ENCODE peak calls at places on chromosomes 12 and 14, in seven cellular contexts. K, B, S, V, L, E and F are unnamed samples.

GRCh38 chr12:53320352-53321195 is 836 bp downstream of the AAAS start:
- DNase-seq in S (no peak), L (no peak), K (no peak), E (no peak), B (no peak), V (no peak), F (no peak)

GRCh38 chr12:125889742-125890141 is 824.5 kb downstream of the AACS start:
- DNase-seq in V (no peak), E (no peak), S (no peak), L (no peak), B (no peak), K (no peak), F (no peak)

GRCh38 chr12:117031843-117032592 is 67.2 kb downstream of the TESC start:
- DNase-seq in V (no peak), E (no peak), L (no peak), B (no peak), K (no peak), S (no peak), F (no peak)

GRCh38 chr12:64566122-64566521 is 44.2 kb upstream of the RASSF3 start:
- DNase-seq in S (no peak), B (no peak), L (peak; percentile 47), V (no peak), E (no peak), K (no peak), F (no peak)

GRCh38 chr14:101504096-101504948 is 57.0 kb upstream of the DIO3 start:
- DNase-seq in V (no peak), S (no peak), K (no peak), L (no peak), B (no peak), E (no peak), F (no peak)

GRCh38 chr12:39619316-39619659 is 315 bp downstream of the ABCD2 start:
- DNase-seq in E (no peak), B (no peak), L (no peak), S (no peak), V (no peak), K (no peak), F (peak; percentile 50)

GRCh38 chr12:92363295-92364146 is 217.9 kb upstream of the BTG1 start:
- DNase-seq in B (peak; percentile 34), S (no peak), K (peak; percentile 53), V (peak; percentile 15), E (no peak), L (peak; percentile 4), F (peak; percentile 54)

GRCh38 chr12:50618864-50619609 is 114.3 kb downstream of the DIP2B start:
- DNase-seq in S (peak; percentile 88), B (no peak), L (peak; percentile 57), E (no peak), K (no peak), V (peak; percentile 67), F (no peak)

GRCh38 chr12:120012067-120012621 is 23.1 kb downstream of the BICDL1 start:
- DNase-seq in L (peak; percentile 1), V (peak; percentile 38), S (peak; percentile 51), B (peak; percentile 60), K (no peak), E (no peak), F (peak; percentile 37)

GRCh38 chr14:22159968-22160367 is 429.1 kb downstream of the DAD1 start:
- DNase-seq in K (no peak), V (peak; percentile 40), L (no peak), B (no peak), E (no peak), S (no peak), F (no peak)

GRCh38 chr12:89873745-89874144 is 165.1 kb upstream of the ATP2B1 start:
- DNase-seq in B (no peak), K (no peak), S (no peak), L (peak; percentile 52), V (no peak), E (no peak), F (no peak)

GRCh38 chr14:59228416-59228815 is 39.9 kb downstream of the DAAM1 start:
- DNase-seq in B (no peak), E (no peak), L (peak; percentile 58), V (no peak), S (no peak), K (no peak), F (no peak)

GRCh38 chr14:84421611-84422010 is 1108.3 kb upstream of the FLRT2 start:
- DNase-seq in L (no peak), E (no peak), V (no peak), B (no peak), K (no peak), S (peak; percentile 14), F (no peak)

GRCh38 chr12:124745891-124746570 is 117.6 kb downstream of the SCARB1 start:
- DNase-seq in E (peak; percentile 94), S (no peak), B (no peak), V (peak; percentile 90), K (peak; percentile 95), L (peak; percentile 81), F (peak; percentile 94)

GRCh38 chr14:92458959-92459478 is 54.6 kb upstream of the RIN3 start:
- DNase-seq in S (no peak), B (no peak), V (no peak), K (no peak), E (no peak), L (no peak), F (no peak)

GRCh38 chr12:12745576-12746211 is 28.5 kb downstream of the CDKN1B start:
- DNase-seq in V (no peak), L (no peak), E (no peak), K (no peak), S (no peak), B (no peak), F (no peak)

GRCh38 chr12:52915637-52916036 is 10.8 kb upstream of the KRT8 start:
- DNase-seq in E (no peak), L (no peak), B (no peak), V (no peak), S (no peak), K (no peak), F (no peak)

GRCh38 chr12:2231956-2232355 is 179.2 kb downstream of the CACNA1C start:
- DNase-seq in V (no peak), K (no peak), L (no peak), B (no peak), E (no peak), S (no peak), F (no peak)

GRCh38 chr12:1099158-1099557 is 108.1 kb downstream of the ERC1 start:
- DNase-seq in V (peak; percentile 57), K (no peak), E (no peak), B (no peak), S (no peak), L (no peak), F (no peak)

GRCh38 chr14:67566908-67567307 is 33.2 kb downstream of the PIGH start:
- DNase-seq in B (no peak), S (no peak), K (no peak), V (peak; percentile 59), E (no peak), L (no peak), F (no peak)

DNA sequence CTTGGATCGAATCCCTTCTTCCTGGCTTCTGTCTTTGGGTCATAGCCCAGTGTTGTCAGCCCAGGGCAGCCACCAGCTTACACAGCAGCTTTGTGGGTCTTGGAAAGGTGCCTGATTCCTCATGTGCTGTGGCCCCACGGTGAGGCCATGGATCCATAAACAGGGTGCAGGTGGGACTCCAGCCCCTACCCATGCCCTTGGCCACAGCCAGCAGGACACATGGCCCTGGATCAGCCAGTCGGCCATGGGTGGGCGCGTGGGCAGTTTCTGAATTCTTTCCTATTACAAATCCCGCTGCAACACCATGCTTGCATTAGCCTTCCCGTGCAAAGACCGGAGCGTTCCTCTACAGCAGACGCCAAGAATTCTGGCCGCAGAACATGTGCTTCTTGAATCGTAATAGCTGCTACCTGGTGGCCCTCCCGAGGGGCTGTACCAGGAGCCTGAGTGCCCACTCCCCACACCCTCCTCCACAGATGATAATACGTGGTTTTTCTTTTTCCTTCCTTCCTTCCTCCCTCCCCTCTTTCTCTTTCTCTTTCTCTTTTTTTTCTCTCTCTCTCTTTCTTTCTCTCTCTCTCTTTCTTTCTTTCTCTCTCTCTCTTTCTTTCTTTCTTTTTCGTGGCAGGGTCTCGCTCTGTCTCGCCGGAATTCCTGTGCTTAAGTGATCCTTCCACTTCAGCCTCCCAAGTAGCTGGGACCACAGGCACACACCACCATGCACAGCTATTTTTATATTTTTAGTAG is 2.9 kb upstream of the MMP17 start:
- DNase-seq in E (no peak), L (no peak), B (no peak), S (no peak), K (no peak), V (no peak), F (no peak)
- H3K27me3 ChIP-seq in E (peaks cover 6% of the 10 kb centered on the region), L (no peaks in the 10 kb centered on the region), B (peaks cover 38% of the 10 kb centered on the region), S (peaks cover 14% of the 10 kb centered on the region), K (no peaks in the 10 kb centered on the region), V (peaks cover 37% of the 10 kb centered on the region), F (peaks cover 24% of the 10 kb centered on the region)

GRCh38 chr12:30877110-30877875 is 49.3 kb upstream of the TSPAN11 start:
- DNase-seq in L (no peak), V (no peak), E (no peak), B (no peak), S (no peak), K (no peak), F (no peak)
- H3K27me3 ChIP-seq in L (peaks cover 18% of the 10 kb centered on the region), V (no peaks in the 10 kb centered on the region), E (no peaks in the 10 kb centered on the region), B (peaks cover 5% of the 10 kb centered on the region), S (peaks cover 22% of the 10 kb centered on the region), K (no peaks in the 10 kb centered on the region), F (peaks cover 5% of the 10 kb centered on the region)

DNA sequence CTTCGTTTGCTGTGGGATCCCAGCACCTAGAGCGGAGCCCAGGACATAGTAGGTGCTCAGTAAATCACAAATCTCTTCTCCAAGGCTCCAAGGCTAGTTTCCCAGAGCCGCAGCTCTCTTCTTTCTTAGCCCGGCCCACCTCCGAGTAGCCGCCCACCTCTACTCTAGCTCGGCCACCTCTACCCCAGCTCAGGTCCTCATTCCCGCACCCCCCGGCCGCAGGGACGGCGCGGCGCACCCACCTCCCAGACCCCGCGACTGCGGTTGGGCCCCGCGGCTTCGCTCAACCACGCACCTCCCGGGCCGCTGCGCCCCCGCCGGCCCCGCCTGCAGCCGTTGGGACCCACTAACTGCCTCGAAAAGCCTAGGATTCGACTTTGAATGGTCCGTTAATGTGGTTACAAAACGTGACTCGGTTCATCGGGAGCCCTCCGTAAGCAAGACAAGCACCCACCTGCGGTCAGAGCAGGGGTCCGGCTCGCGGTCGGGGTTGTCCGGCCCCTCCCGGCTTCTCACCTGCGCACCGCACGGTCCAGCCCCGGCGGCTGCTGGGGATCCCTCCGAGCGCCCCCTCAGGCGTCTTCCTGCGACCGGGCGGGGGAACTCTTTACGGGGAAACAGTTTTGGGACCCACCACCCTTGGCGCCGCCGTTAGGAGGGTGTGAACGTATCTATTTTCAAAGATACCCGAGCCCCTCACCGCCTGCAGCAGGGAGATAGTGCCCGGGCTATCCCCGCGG is at the start of gene SLC2A14:
- DNase-seq in L (no peak), B (no peak), E (no peak), K (no peak), S (no peak), V (no peak), F (no peak)
- H3K27me3 ChIP-seq in L (peaks cover 31% of the 10 kb centered on the region), B (peaks cover 23% of the 10 kb centered on the region), E (peaks cover 5% of the 10 kb centered on the region), K (no peaks in the 10 kb centered on the region), S (peaks cover 42% of the 10 kb centered on the region), V (no peaks in the 10 kb centered on the region), F (no peaks in the 10 kb centered on the region)

DNA sequence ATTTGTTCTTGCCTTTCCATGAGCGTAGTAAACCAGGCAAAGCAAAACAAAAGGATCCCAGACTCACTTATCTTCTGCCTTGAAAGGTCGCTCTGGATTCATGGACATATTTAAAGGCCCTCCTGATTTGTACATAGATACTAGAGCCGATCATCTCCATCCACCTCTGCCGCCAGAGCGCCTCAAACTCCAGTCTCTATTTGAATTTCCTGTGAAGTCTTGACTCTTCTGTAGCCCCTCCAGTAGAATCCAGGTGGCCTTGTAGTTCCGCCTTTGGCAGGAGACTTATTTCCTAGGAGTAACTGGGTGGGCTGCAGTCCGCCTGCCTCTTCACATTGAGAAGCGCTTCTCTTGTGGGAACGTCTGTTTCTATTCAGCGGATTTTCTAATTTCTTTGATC is 8.8 kb upstream of the SIX1 start:
- DNase-seq in E (no peak), B (no peak), V (no peak), S (no peak), K (no peak), L (no peak), F (no peak)
- H3K27me3 ChIP-seq in E (no peaks in the 10 kb centered on the region), B (peaks cover 81% of the 10 kb centered on the region), V (peaks cover 83% of the 10 kb centered on the region), S (peaks cover 83% of the 10 kb centered on the region), K (peaks cover 14% of the 10 kb centered on the region), L (no peaks in the 10 kb centered on the region), F (peaks cover 76% of the 10 kb centered on the region)

GRCh38 chr12:26119391-26119981 is 5.4 kb downstream of the BHLHE41 start:
- DNase-seq in S (no peak), E (no peak), V (peak; percentile 75), B (no peak), K (no peak), L (peak; percentile 78), F (peak; percentile 23)
- H3K27me3 ChIP-seq in S (peaks cover 37% of the 10 kb centered on the region), E (no peaks in the 10 kb centered on the region), V (peaks cover 34% of the 10 kb centered on the region), B (peaks cover 60% of the 10 kb centered on the region), K (no peaks in the 10 kb centered on the region), L (peaks cover 3% of the 10 kb centered on the region), F (peaks cover 42% of the 10 kb centered on the region)